ENCODE peak calls at places on chromosomes 2 and 18, in nine cellular contexts. One of them, this sample, is unnamed. For H3K4me1, the result is how much of the 10 kb centered on the place peaks cover.

GRCh38 chr18:37447959-37448916 is 117.4 kb downstream of the CELF4 start:
- DNase-seq in stomach: no peak
- DNase-seq in effector memory CD4-positive, alpha-beta T cell: no peak
- DNase-seq in DND-41: no peak
- DNase-seq in Caco-2: no peak
- DNase-seq in transverse colon: no peak
- DNase-seq in left ventricle myocardium inferior: no peak
- DNase-seq in IMR-90: no peak
- DNase-seq in suprapubic skin: no peak
- DNase-seq in this sample: no peak

GRCh38 chr2:104852161-104852689 is 1.7 kb upstream of the POU3F3 start:
- DNase-seq in left ventricle myocardium inferior: no peak
- DNase-seq in stomach: no peak
- DNase-seq in effector memory CD4-positive, alpha-beta T cell: no peak
- DNase-seq in suprapubic skin: no peak
- DNase-seq in IMR-90: no peak
- DNase-seq in DND-41: no peak
- DNase-seq in Caco-2: no peak
- DNase-seq in transverse colon: no peak
- DNase-seq in this sample: no peak

GRCh38 chr2:122514451-122514996 is 759.1 kb downstream of the TSN start:
- DNase-seq in transverse colon: no peak
- DNase-seq in effector memory CD4-positive, alpha-beta T cell: no peak
- DNase-seq in DND-41: no peak
- DNase-seq in stomach: no peak
- DNase-seq in left ventricle myocardium inferior: no peak
- DNase-seq in suprapubic skin: no peak
- DNase-seq in Caco-2: no peak
- DNase-seq in IMR-90: no peak
- DNase-seq in this sample: no peak

GRCh38 chr2:88654714-88655113 is 27.4 kb upstream of the EIF2AK3 start:
- DNase-seq in transverse colon: no peak
- DNase-seq in IMR-90: peak
- DNase-seq in DND-41: no peak
- DNase-seq in stomach: no peak
- DNase-seq in Caco-2: no peak
- DNase-seq in effector memory CD4-positive, alpha-beta T cell: no peak
- DNase-seq in left ventricle myocardium inferior: no peak
- DNase-seq in suprapubic skin: no peak
- DNase-seq in this sample: no peak

GRCh38 chr2:159939946-159940345 is 122.5 kb downstream of the PLA2R1 start:
- DNase-seq in transverse colon: no peak
- DNase-seq in stomach: no peak
- DNase-seq in Caco-2: peak
- DNase-seq in left ventricle myocardium inferior: no peak
- DNase-seq in suprapubic skin: no peak
- DNase-seq in IMR-90: peak
- DNase-seq in DND-41: no peak
- DNase-seq in effector memory CD4-positive, alpha-beta T cell: no peak
- DNase-seq in this sample: no peak

GRCh38 chr2:111972955-111973565 is 74.7 kb downstream of the MERTK start:
- DNase-seq in Caco-2: no peak
- DNase-seq in left ventricle myocardium inferior: no peak
- DNase-seq in effector memory CD4-positive, alpha-beta T cell: no peak
- DNase-seq in stomach: peak
- DNase-seq in IMR-90: no peak
- DNase-seq in transverse colon: peak
- DNase-seq in DND-41: no peak
- DNase-seq in suprapubic skin: no peak
- DNase-seq in this sample: no peak

GRCh38 chr2:158745067-158745865 is 49.9 kb upstream of the DAPL1 start:
- DNase-seq in Caco-2: peak
- DNase-seq in IMR-90: peak
- DNase-seq in suprapubic skin: no peak
- DNase-seq in effector memory CD4-positive, alpha-beta T cell: no peak
- DNase-seq in DND-41: peak
- DNase-seq in left ventricle myocardium inferior: peak
- DNase-seq in stomach: no peak
- DNase-seq in transverse colon: peak
- DNase-seq in this sample: peak

GRCh38 chr2:163692611-163693482 is 43.0 kb downstream of the FIGN start:
- DNase-seq in stomach: no peak
- DNase-seq in suprapubic skin: no peak
- DNase-seq in left ventricle myocardium inferior: no peak
- DNase-seq in effector memory CD4-positive, alpha-beta T cell: no peak
- DNase-seq in Caco-2: no peak
- DNase-seq in transverse colon: no peak
- DNase-seq in IMR-90: peak
- DNase-seq in DND-41: no peak
- DNase-seq in this sample: no peak

GRCh38 chr2:143505542-143505941 is 376.3 kb downstream of the ARHGAP15 start:
- DNase-seq in IMR-90: peak
- DNase-seq in DND-41: no peak
- DNase-seq in effector memory CD4-positive, alpha-beta T cell: no peak
- DNase-seq in Caco-2: no peak
- DNase-seq in left ventricle myocardium inferior: no peak
- DNase-seq in suprapubic skin: no peak
- DNase-seq in transverse colon: no peak
- DNase-seq in stomach: no peak
- DNase-seq in this sample: no peak

GRCh38 chr2:98869272-98869641 is 66.8 kb downstream of the CRACDL start:
- DNase-seq in Caco-2: peak
- DNase-seq in IMR-90: no peak
- DNase-seq in effector memory CD4-positive, alpha-beta T cell: no peak
- DNase-seq in transverse colon: peak
- DNase-seq in suprapubic skin: peak
- DNase-seq in stomach: peak
- DNase-seq in DND-41: no peak
- DNase-seq in left ventricle myocardium inferior: no peak
- DNase-seq in this sample: no peak

GRCh38 chr2:159807183-159808037 is 9.4 kb upstream of the CD302 start:
- DNase-seq in IMR-90: peak
- DNase-seq in transverse colon: peak
- DNase-seq in Caco-2: peak
- DNase-seq in stomach: peak
- DNase-seq in suprapubic skin: no peak
- DNase-seq in effector memory CD4-positive, alpha-beta T cell: no peak
- DNase-seq in left ventricle myocardium inferior: no peak
- DNase-seq in DND-41: peak
- DNase-seq in this sample: no peak

GRCh38 chr2:110714824-110715223 is 17.5 kb upstream of the ACOXL start:
- DNase-seq in Caco-2: no peak
- DNase-seq in effector memory CD4-positive, alpha-beta T cell: no peak
- DNase-seq in transverse colon: peak
- DNase-seq in left ventricle myocardium inferior: no peak
- DNase-seq in DND-41: no peak
- DNase-seq in IMR-90: no peak
- DNase-seq in suprapubic skin: no peak
- DNase-seq in stomach: no peak
- DNase-seq in this sample: no peak

GRCh38 chr18:61546598-61546997 is 213.4 kb downstream of the CDH20 start:
- DNase-seq in left ventricle myocardium inferior: no peak
- DNase-seq in effector memory CD4-positive, alpha-beta T cell: no peak
- DNase-seq in transverse colon: no peak
- DNase-seq in Caco-2: no peak
- DNase-seq in suprapubic skin: no peak
- DNase-seq in DND-41: no peak
- DNase-seq in stomach: no peak
- DNase-seq in IMR-90: peak
- DNase-seq in this sample: no peak

GRCh38 chr2:233857511-233858118 is 3.3 kb upstream of the HJURP start:
- DNase-seq in transverse colon: peak
- DNase-seq in stomach: peak
- DNase-seq in suprapubic skin: no peak
- DNase-seq in DND-41: peak
- DNase-seq in Caco-2: peak
- DNase-seq in effector memory CD4-positive, alpha-beta T cell: peak
- DNase-seq in left ventricle myocardium inferior: no peak
- DNase-seq in IMR-90: no peak
- DNase-seq in this sample: peak

GRCh38 chr2:42762155-42762554 is 1.8 kb downstream of the OXER1 start:
- DNase-seq in suprapubic skin: no peak
- DNase-seq in Caco-2: no peak
- DNase-seq in left ventricle myocardium inferior: no peak
- DNase-seq in IMR-90: no peak
- DNase-seq in stomach: no peak
- DNase-seq in effector memory CD4-positive, alpha-beta T cell: no peak
- DNase-seq in DND-41: no peak
- DNase-seq in transverse colon: no peak
- DNase-seq in this sample: no peak

GRCh38 chr2:210112871-210113270 is 58.3 kb downstream of the KANSL1L start:
- DNase-seq in left ventricle myocardium inferior: no peak
- DNase-seq in stomach: no peak
- DNase-seq in effector memory CD4-positive, alpha-beta T cell: no peak
- DNase-seq in Caco-2: no peak
- DNase-seq in transverse colon: no peak
- DNase-seq in IMR-90: no peak
- DNase-seq in DND-41: no peak
- DNase-seq in suprapubic skin: no peak
- DNase-seq in this sample: no peak

GRCh38 chr2:23602113-23602512 is 217.1 kb downstream of the KLHL29 start:
- DNase-seq in effector memory CD4-positive, alpha-beta T cell: no peak
- DNase-seq in DND-41: no peak
- DNase-seq in IMR-90: peak
- DNase-seq in stomach: no peak
- DNase-seq in left ventricle myocardium inferior: no peak
- DNase-seq in transverse colon: peak
- DNase-seq in suprapubic skin: no peak
- DNase-seq in Caco-2: no peak
- DNase-seq in this sample: no peak

GRCh38 chr2:220847587-220847986 is 724.5 kb downstream of the EPHA4 start:
- DNase-seq in stomach: no peak
- DNase-seq in left ventricle myocardium inferior: no peak
- DNase-seq in IMR-90: peak
- DNase-seq in effector memory CD4-positive, alpha-beta T cell: no peak
- DNase-seq in DND-41: no peak
- DNase-seq in transverse colon: no peak
- DNase-seq in Caco-2: no peak
- DNase-seq in suprapubic skin: no peak
- DNase-seq in this sample: no peak

GRCh38 chr2:219019436-219019835 is 21.9 kb downstream of the CFAP65 start:
- DNase-seq in effector memory CD4-positive, alpha-beta T cell: no peak
- DNase-seq in suprapubic skin: no peak
- DNase-seq in left ventricle myocardium inferior: no peak
- DNase-seq in stomach: no peak
- DNase-seq in transverse colon: no peak
- DNase-seq in DND-41: no peak
- DNase-seq in IMR-90: no peak
- DNase-seq in Caco-2: no peak
- DNase-seq in this sample: no peak

GRCh38 chr2:234198976-234199375 is 148.5 kb downstream of the SPP2 start:
- DNase-seq in stomach: no peak
- DNase-seq in left ventricle myocardium inferior: no peak
- DNase-seq in transverse colon: no peak
- DNase-seq in effector memory CD4-positive, alpha-beta T cell: no peak
- DNase-seq in Caco-2: no peak
- DNase-seq in suprapubic skin: no peak
- DNase-seq in DND-41: no peak
- DNase-seq in IMR-90: peak
- DNase-seq in this sample: no peak

GRCh38 chr2:237766334-237766733 is 32.2 kb upstream of the RBM44 start:
- DNase-seq in effector memory CD4-positive, alpha-beta T cell: no peak
- DNase-seq in transverse colon: no peak
- DNase-seq in DND-41: no peak
- DNase-seq in Caco-2: no peak
- DNase-seq in suprapubic skin: no peak
- DNase-seq in stomach: no peak
- DNase-seq in left ventricle myocardium inferior: no peak
- DNase-seq in IMR-90: peak
- DNase-seq in this sample: no peak

GRCh38 chr2:41610501-41611242 is 437.1 kb upstream of the PKDCC start:
- DNase-seq in stomach: no peak
- DNase-seq in IMR-90: peak
- DNase-seq in transverse colon: no peak
- DNase-seq in Caco-2: no peak
- DNase-seq in DND-41: no peak
- DNase-seq in suprapubic skin: no peak
- DNase-seq in effector memory CD4-positive, alpha-beta T cell: no peak
- DNase-seq in left ventricle myocardium inferior: no peak
- DNase-seq in this sample: no peak

GRCh38 chr2:200353873-200354272 is 47.4 kb downstream of the SPATS2L start:
- DNase-seq in transverse colon: no peak
- DNase-seq in left ventricle myocardium inferior: no peak
- DNase-seq in suprapubic skin: no peak
- DNase-seq in DND-41: no peak
- DNase-seq in Caco-2: no peak
- DNase-seq in stomach: no peak
- DNase-seq in effector memory CD4-positive, alpha-beta T cell: no peak
- DNase-seq in IMR-90: no peak
- DNase-seq in this sample: no peak
- H3K4me1 ChIP-seq in transverse colon: under half
- H3K4me1 ChIP-seq in left ventricle myocardium inferior: half or more
- H3K4me1 ChIP-seq in suprapubic skin: under half
- H3K4me1 ChIP-seq in DND-41: under half
- H3K4me1 ChIP-seq in Caco-2: half or more
- H3K4me1 ChIP-seq in stomach: under half
- H3K4me1 ChIP-seq in effector memory CD4-positive, alpha-beta T cell: under half
- H3K4me1 ChIP-seq in IMR-90: under half
- H3K4me1 ChIP-seq in this sample: under half

GRCh38 chr18:9824474-9824832 is 61.3 kb upstream of the TXNDC2 start:
- DNase-seq in DND-41: no peak
- DNase-seq in stomach: no peak
- DNase-seq in Caco-2: no peak
- DNase-seq in IMR-90: peak
- DNase-seq in left ventricle myocardium inferior: no peak
- DNase-seq in effector memory CD4-positive, alpha-beta T cell: no peak
- DNase-seq in transverse colon: no peak
- DNase-seq in suprapubic skin: no peak
- DNase-seq in this sample: no peak
- H3K4me1 ChIP-seq in DND-41: under half
- H3K4me1 ChIP-seq in stomach: under half
- H3K4me1 ChIP-seq in Caco-2: under half
- H3K4me1 ChIP-seq in IMR-90: under half
- H3K4me1 ChIP-seq in left ventricle myocardium inferior: under half
- H3K4me1 ChIP-seq in effector memory CD4-positive, alpha-beta T cell: under half
- H3K4me1 ChIP-seq in transverse colon: under half
- H3K4me1 ChIP-seq in suprapubic skin: under half
- H3K4me1 ChIP-seq in this sample: under half

DNA sequence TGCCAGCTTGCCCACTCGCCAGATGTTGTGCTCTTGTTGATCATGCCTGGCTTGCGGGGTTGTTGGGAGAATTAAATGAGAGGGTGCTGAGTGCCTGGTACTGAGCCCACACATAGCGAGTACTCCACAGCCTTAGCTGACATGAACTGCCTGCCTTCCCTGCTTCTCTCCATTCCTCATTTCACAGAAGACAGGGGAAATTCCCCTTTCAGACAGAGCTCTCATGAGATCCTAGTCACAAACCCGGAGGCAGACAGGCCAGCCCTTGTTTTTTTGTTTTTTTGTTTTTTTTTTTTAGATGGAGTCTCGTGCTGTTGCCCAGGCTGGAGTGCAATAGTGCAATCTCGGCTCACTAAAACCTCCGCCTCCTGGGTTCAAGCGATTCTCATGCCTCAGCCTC is 17.1 kb upstream of the DNMT3A start:
- DNase-seq in DND-41: no peak
- DNase-seq in left ventricle myocardium inferior: no peak
- DNase-seq in suprapubic skin: no peak
- DNase-seq in transverse colon: no peak
- DNase-seq in effector memory CD4-positive, alpha-beta T cell: no peak
- DNase-seq in Caco-2: no peak
- DNase-seq in stomach: no peak
- DNase-seq in IMR-90: no peak
- DNase-seq in this sample: no peak
- H3K4me1 ChIP-seq in DND-41: under half
- H3K4me1 ChIP-seq in left ventricle myocardium inferior: under half
- H3K4me1 ChIP-seq in suprapubic skin: under half
- H3K4me1 ChIP-seq in transverse colon: under half
- H3K4me1 ChIP-seq in effector memory CD4-positive, alpha-beta T cell: under half
- H3K4me1 ChIP-seq in Caco-2: under half
- H3K4me1 ChIP-seq in stomach: under half
- H3K4me1 ChIP-seq in IMR-90: under half
- H3K4me1 ChIP-seq in this sample: under half

GRCh38 chr2:200373973-200374416 is 67.5 kb downstream of the SPATS2L start:
- DNase-seq in left ventricle myocardium inferior: no peak
- DNase-seq in Caco-2: no peak
- DNase-seq in IMR-90: no peak
- DNase-seq in suprapubic skin: no peak
- DNase-seq in stomach: no peak
- DNase-seq in DND-41: peak
- DNase-seq in transverse colon: peak
- DNase-seq in effector memory CD4-positive, alpha-beta T cell: no peak
- DNase-seq in this sample: peak
- H3K4me1 ChIP-seq in left ventricle myocardium inferior: half or more
- H3K4me1 ChIP-seq in Caco-2: half or more
- H3K4me1 ChIP-seq in IMR-90: under half
- H3K4me1 ChIP-seq in suprapubic skin: under half
- H3K4me1 ChIP-seq in stomach: under half
- H3K4me1 ChIP-seq in DND-41: under half
- H3K4me1 ChIP-seq in transverse colon: half or more
- H3K4me1 ChIP-seq in effector memory CD4-positive, alpha-beta T cell: under half
- H3K4me1 ChIP-seq in this sample: under half